ENCODE peak calls at places on chromosomes 4 and X, in seven cellular contexts. D, M, P, A, F, E and S are unnamed samples.

GRCh38 chr4:30912098-30912719 is 192.0 kb downstream of the PCDH7 start:
- DNase-seq in F (no peak), M (no peak), P (no peak), D (no peak), E (no peak), A (no peak), S (no peak)

GRCh38 chrX:110026099-110026844 is 23.4 kb downstream of the TMEM164 start:
- DNase-seq in D (no peak), F (no peak), M (no peak), A (no peak), E (no peak), P (no peak), S (peak)

GRCh38 chrX:8873102-8873501 is 71.9 kb upstream of the FAM9A start:
- DNase-seq in F (no peak), A (no peak), P (no peak), D (no peak), E (no peak), M (no peak), S (no peak)

GRCh38 chrX:57918750-57919436 is 8.6 kb upstream of the ZXDA start:
- DNase-seq in P (peak), E (peak), A (no peak), D (no peak), M (no peak), F (peak), S (no peak)

GRCh38 chrX:48937065-48937907 is 18.5 kb upstream of the PIM2 start:
- DNase-seq in P (peak), M (no peak), A (no peak), E (no peak), F (peak), D (no peak), S (peak)

GRCh38 chrX:143854006-143854405 is 29.9 kb upstream of the UBE2NL start:
- DNase-seq in M (no peak), D (no peak), A (no peak), E (no peak), P (no peak), F (no peak), S (no peak)

GRCh38 chrX:40245411-40246140 is 147.8 kb upstream of the BCOR start:
- DNase-seq in P (no peak), D (no peak), A (no peak), F (no peak), M (no peak), E (no peak), S (no peak)

GRCh38 chr4:1330761-1331590 is 16.0 kb upstream of the UVSSA start:
- DNase-seq in D (no peak), F (no peak), P (peak), M (no peak), A (no peak), E (no peak), S (no peak)

GRCh38 chrX:56564182-56564885 is 907 bp downstream of the UBQLN2 start:
- DNase-seq in F (peak), A (peak), D (no peak), M (peak), P (peak), E (peak), S (no peak)

GRCh38 chrX:133884430-133885394 is 100.7 kb downstream of the GPC3 start:
- DNase-seq in M (no peak), D (no peak), F (no peak), P (no peak), E (no peak), A (no peak), S (no peak)

GRCh38 chr4:137905930-137906329 is 336.2 kb downstream of the SLC7A11 start:
- DNase-seq in E (no peak), D (no peak), M (no peak), A (no peak), F (no peak), P (no peak), S (no peak)

GRCh38 chrX:80807606-80808159 is 2.0 kb downstream of the BRWD3 start:
- DNase-seq in P (no peak), D (no peak), M (no peak), A (no peak), E (no peak), F (no peak), S (no peak)

GRCh38 chr4:63937961-63938360 is 471.3 kb downstream of the TECRL start:
- DNase-seq in F (no peak), A (no peak), P (no peak), M (no peak), D (no peak), E (no peak), S (no peak)

GRCh38 chrX:97685753-97686152 is 802.0 kb downstream of the RPA4 start:
- DNase-seq in A (no peak), F (peak), M (peak), P (peak), E (no peak), D (peak), S (no peak)

GRCh38 chr4:32775049-32775448 is 2054.9 kb downstream of the PCDH7 start:
- DNase-seq in E (no peak), D (no peak), P (no peak), A (no peak), F (no peak), M (no peak), S (peak)

GRCh38 chr4:78704981-78705757 is 71.0 kb upstream of the BMP2K start:
- DNase-seq in A (no peak), M (no peak), F (no peak), E (no peak), P (no peak), D (peak), S (no peak)